ENCODE peak calls at places on chromosomes 3 and 15, in nine cellular contexts. G is upper lobe of left lung; C is activated naive CD8-positive, alpha-beta T cell treated with anti-CD3 and anti-CD28 coated beads, Interleukin-2, amount 50 U/mL, for 24 hours; P is psoas muscle; U is left ventricle myocardium superior; O is naive B cell; F is activated CD8-positive, alpha-beta T cell treated with anti-CD3 and anti-CD28 coated beads for 36 hours; V is Right ventricle myocardium superior; X is T-helper 17 cell. Y is an unnamed sample.

GRCh38 chr3:3851621-3852323 is 52.5 kb downstream of the LRRN1 start:
- ATAC-seq in G (no peak), C (peak), P (no peak), U (no peak), O (peak), F (peak), V (no peak), X (no peak), Y (peak)

GRCh38 chr3:114490829-114491228 is 197.0 kb downstream of the TIGIT start:
- ATAC-seq in G (no peak), C (no peak), P (peak), U (no peak), O (no peak), F (no peak), V (no peak), X (no peak), Y (no peak)

GRCh38 chr15:85071534-85071933 is 89.9 kb downstream of the PDE8A start:
- ATAC-seq in G (no peak), C (no peak), P (no peak), U (no peak), O (no peak), F (no peak), V (no peak), X (no peak), Y (no peak)

GRCh38 chr3:129827765-129828164 is 65.7 kb downstream of the TMCC1 start:
- ATAC-seq in G (peak), C (peak), P (no peak), U (peak), O (peak), F (peak), V (peak), X (peak), Y (peak)

GRCh38 chr15:65258370-65258769 is 28.3 kb downstream of the PARP16 start:
- ATAC-seq in G (no peak), C (no peak), P (no peak), U (no peak), O (no peak), F (no peak), V (no peak), X (no peak), Y (no peak)

GRCh38 chr3:114686624-114687023 is 392.8 kb downstream of the TIGIT start:
- ATAC-seq in G (peak), C (peak), P (peak), U (peak), O (no peak), F (peak), V (peak), X (no peak), Y (no peak)

GRCh38 chr3:131394400-131394799 is 12.8 kb downstream of the NUDT16 start:
- ATAC-seq in G (no peak), C (no peak), P (no peak), U (no peak), O (no peak), F (no peak), V (no peak), X (no peak), Y (no peak)

GRCh38 chr15:60110909-60111308 is 106.8 kb downstream of the FOXB1 start:
- ATAC-seq in G (no peak), C (no peak), P (no peak), U (no peak), O (no peak), F (peak), V (no peak), X (no peak), Y (no peak)

GRCh38 chr3:176079785-176080184 is 1117.5 kb downstream of the TBL1XR1 start:
- ATAC-seq in G (no peak), C (no peak), P (no peak), U (no peak), O (no peak), F (no peak), V (no peak), X (no peak), Y (no peak)

GRCh38 chr3:194937751-194938358 is 252.2 kb downstream of the FAM43A start:
- ATAC-seq in G (no peak), C (no peak), P (peak), U (no peak), O (no peak), F (no peak), V (no peak), X (no peak), Y (no peak)

GRCh38 chr3:22582291-22582690 is 620.8 kb upstream of the UBE2E2 start:
- ATAC-seq in G (no peak), C (no peak), P (no peak), U (no peak), O (no peak), F (no peak), V (no peak), X (no peak), Y (no peak)

GRCh38 chr3:116873142-116873541 is 163.6 kb downstream of the TUSC7 start:
- ATAC-seq in G (no peak), C (no peak), P (no peak), U (no peak), O (no peak), F (no peak), V (no peak), X (no peak), Y (no peak)

GRCh38 chr15:99433026-99433756 is 132.6 kb upstream of the MEF2A start:
- ATAC-seq in G (peak), C (no peak), P (no peak), U (peak), O (peak), F (peak), V (peak), X (no peak), Y (peak)

GRCh38 chr3:130699765-130700164 is 46.9 kb downstream of the PIK3R4 start:
- ATAC-seq in G (no peak), C (no peak), P (no peak), U (no peak), O (no peak), F (no peak), V (no peak), X (no peak), Y (no peak)

GRCh38 chr3:153768559-153769469 is 352.4 kb upstream of the ARHGEF26 start:
- ATAC-seq in G (peak), C (peak), P (peak), U (peak), O (peak), F (peak), V (peak), X (peak), Y (peak)

GRCh38 chr15:76203766-76204557 is 107.3 kb downstream of the ETFA start:
- ATAC-seq in G (no peak), C (no peak), P (no peak), U (no peak), O (no peak), F (no peak), V (no peak), X (no peak), Y (no peak)

GRCh38 chr3:69322110-69322509 is 63.8 kb downstream of the FRMD4B start:
- ATAC-seq in G (no peak), C (no peak), P (no peak), U (peak), O (no peak), F (no peak), V (no peak), X (no peak), Y (no peak)

GRCh38 chr15:101067660-101068522 is 148.7 kb downstream of the LRRK1 start:
- ATAC-seq in G (no peak), C (no peak), P (no peak), U (no peak), O (no peak), F (no peak), V (no peak), X (no peak), Y (no peak)

GRCh38 chr3:40313975-40314860 is 4.7 kb downstream of the EIF1B start:
- ATAC-seq in G (peak), C (no peak), P (peak), U (peak), O (no peak), F (no peak), V (peak), X (no peak), Y (no peak)

GRCh38 chr15:90016721-90017120 is 15.6 kb downstream of the ZNF710 start:
- ATAC-seq in G (no peak), C (no peak), P (no peak), U (no peak), O (no peak), F (no peak), V (no peak), X (peak), Y (no peak)

GRCh38 chr3:183313764-183314163 is 60.7 kb downstream of the B3GNT5 start:
- ATAC-seq in G (peak), C (no peak), P (no peak), U (no peak), O (no peak), F (no peak), V (no peak), X (no peak), Y (no peak)

GRCh38 chr3:58404396-58404795 is 29.2 kb downstream of the PDHB start:
- ATAC-seq in G (peak), C (peak), P (no peak), U (no peak), O (no peak), F (no peak), V (no peak), X (no peak), Y (peak)

GRCh38 chr3:67637255-67637900 is 17.0 kb downstream of the SUCLG2 start:
- ATAC-seq in G (no peak), C (no peak), P (no peak), U (no peak), O (no peak), F (no peak), V (no peak), X (no peak), Y (no peak)

GRCh38 chr3:143171656-143172055 is 52.1 kb downstream of the CHST2 start:
- ATAC-seq in G (no peak), C (no peak), P (no peak), U (no peak), O (no peak), F (peak), V (no peak), X (peak), Y (no peak)

GRCh38 chr3:186976802-186977201 is 46.5 kb downstream of the ST6GAL1 start:
- ATAC-seq in G (peak), C (no peak), P (peak), U (peak), O (no peak), F (no peak), V (peak), X (no peak), Y (no peak)

GRCh38 chr3:108404409-108404808 is 106.0 kb downstream of the MYH15 start:
- ATAC-seq in G (no peak), C (no peak), P (no peak), U (no peak), O (no peak), F (no peak), V (no peak), X (no peak), Y (no peak)

GRCh38 chr3:4071481-4072184 is 231.5 kb upstream of the SETMAR start:
- ATAC-seq in G (no peak), C (no peak), P (no peak), U (no peak), O (peak), F (no peak), V (no peak), X (no peak), Y (peak)

GRCh38 chr15:64456634-64457108 is 3.7 kb upstream of the ZNF609 start:
- ATAC-seq in G (no peak), C (peak), P (no peak), U (no peak), O (no peak), F (no peak), V (no peak), X (no peak), Y (no peak)

GRCh38 chr3:13022348-13023250 is 50.6 kb downstream of the IQSEC1 start:
- ATAC-seq in G (peak), C (no peak), P (peak), U (peak), O (peak), F (no peak), V (peak), X (peak), Y (peak)

GRCh38 chr3:23686535-23686934 is 119.2 kb upstream of the UBE2E1 start:
- ATAC-seq in G (no peak), C (no peak), P (no peak), U (no peak), O (no peak), F (no peak), V (no peak), X (no peak), Y (no peak)